ENCODE peak calls at places on chromosome 13, in four cellular contexts. One of them, this sample, is unnamed.

GRCh38 chr13:28568286-28568685 is 73.4 kb upstream of the FLT1 start:
- DNase-seq in dorsolateral prefrontal cortex: peak; percentile 55
- DNase-seq in NCI-H2081: no peak
- DNase-seq in bronchial epithelial cell: no peak
- DNase-seq in this sample: no peak

GRCh38 chr13:39616087-39616694 is 13.2 kb upstream of the LHFPL6 start:
- DNase-seq in dorsolateral prefrontal cortex: no peak
- DNase-seq in NCI-H2081: peak; percentile 70
- DNase-seq in bronchial epithelial cell: peak; percentile 57
- DNase-seq in this sample: peak; percentile 72

GRCh38 chr13:99028890-99029289 is 51.0 kb upstream of the DOCK9 start:
- DNase-seq in dorsolateral prefrontal cortex: no peak
- DNase-seq in NCI-H2081: peak; percentile 24
- DNase-seq in bronchial epithelial cell: no peak
- DNase-seq in this sample: no peak

GRCh38 chr13:49679244-49679643 is 12.0 kb downstream of the EBPL start:
- DNase-seq in dorsolateral prefrontal cortex: no peak
- DNase-seq in NCI-H2081: no peak
- DNase-seq in bronchial epithelial cell: no peak
- DNase-seq in this sample: no peak

GRCh38 chr13:32330438-32330837 is 15.1 kb downstream of the BRCA2 start:
- DNase-seq in dorsolateral prefrontal cortex: no peak
- DNase-seq in NCI-H2081: no peak
- DNase-seq in bronchial epithelial cell: peak; percentile 94
- DNase-seq in this sample: no peak

GRCh38 chr13:99981115-99982020 is at the start of gene ZIC2:
- DNase-seq in dorsolateral prefrontal cortex: no peak
- DNase-seq in NCI-H2081: peak; percentile 91
- DNase-seq in bronchial epithelial cell: no peak
- DNase-seq in this sample: peak; percentile 96

GRCh38 chr13:30569901-30570576 is 47.7 kb upstream of the USPL1 start:
- DNase-seq in dorsolateral prefrontal cortex: no peak
- DNase-seq in NCI-H2081: no peak
- DNase-seq in bronchial epithelial cell: peak; percentile 98
- DNase-seq in this sample: no peak

GRCh38 chr13:42600943-42601342 is 27.0 kb downstream of the TNFSF11 start:
- DNase-seq in dorsolateral prefrontal cortex: no peak
- DNase-seq in NCI-H2081: no peak
- DNase-seq in bronchial epithelial cell: peak; percentile 52
- DNase-seq in this sample: peak; percentile 7

GRCh38 chr13:43363156-43363918 is 340.0 kb downstream of the DNAJC15 start:
- DNase-seq in dorsolateral prefrontal cortex: no peak
- DNase-seq in NCI-H2081: peak; percentile 66
- DNase-seq in bronchial epithelial cell: no peak
- DNase-seq in this sample: no peak

GRCh38 chr13:100825551-100825950 is 151.0 kb upstream of the TMTC4 start:
- DNase-seq in dorsolateral prefrontal cortex: no peak
- DNase-seq in NCI-H2081: no peak
- DNase-seq in bronchial epithelial cell: peak; percentile 30
- DNase-seq in this sample: no peak

GRCh38 chr13:114268344-114269280 is 12.8 kb upstream of the UPF3A start:
- DNase-seq in dorsolateral prefrontal cortex: no peak
- DNase-seq in NCI-H2081: no peak
- DNase-seq in bronchial epithelial cell: no peak
- DNase-seq in this sample: no peak

GRCh38 chr13:25738342-25738771 is 313.5 kb downstream of the SHISA2 start:
- DNase-seq in dorsolateral prefrontal cortex: no peak
- DNase-seq in NCI-H2081: peak; percentile 61
- DNase-seq in bronchial epithelial cell: peak; percentile 14
- DNase-seq in this sample: peak; percentile 36

GRCh38 chr13:113906566-113906965 is 42.7 kb upstream of the GAS6 start:
- DNase-seq in dorsolateral prefrontal cortex: peak; percentile 31
- DNase-seq in NCI-H2081: peak; percentile 53
- DNase-seq in bronchial epithelial cell: no peak
- DNase-seq in this sample: no peak

GRCh38 chr13:31962661-31963345 is 68.8 kb upstream of the FRY start:
- DNase-seq in dorsolateral prefrontal cortex: no peak
- DNase-seq in NCI-H2081: no peak
- DNase-seq in bronchial epithelial cell: no peak
- DNase-seq in this sample: no peak

GRCh38 chr13:113886561-113887112 is 22.8 kb upstream of the GAS6 start:
- DNase-seq in dorsolateral prefrontal cortex: no peak
- DNase-seq in NCI-H2081: no peak
- DNase-seq in bronchial epithelial cell: no peak
- DNase-seq in this sample: peak; percentile 89

GRCh38 chr13:110683203-110683883 is 22.6 kb downstream of the CARS2 start:
- DNase-seq in dorsolateral prefrontal cortex: no peak
- DNase-seq in NCI-H2081: peak; percentile 17
- DNase-seq in bronchial epithelial cell: peak; percentile 24
- DNase-seq in this sample: no peak

GRCh38 chr13:30125422-30126073 is 181.8 kb downstream of the KATNAL1 start:
- DNase-seq in dorsolateral prefrontal cortex: no peak
- DNase-seq in NCI-H2081: no peak
- DNase-seq in bronchial epithelial cell: peak; percentile 92
- DNase-seq in this sample: no peak

GRCh38 chr13:113400621-113401451 is 36.9 kb upstream of the GRTP1 start:
- DNase-seq in dorsolateral prefrontal cortex: peak; percentile 62
- DNase-seq in NCI-H2081: no peak
- DNase-seq in bronchial epithelial cell: no peak
- DNase-seq in this sample: no peak